ENCODE peak calls at places on chromosomes 5 and 9, in six cellular contexts. One of them, this sample, is unnamed.

GRCh38 chr5:145160679-145161078 is 674.5 kb downstream of the PRELID2 start:
- DNase-seq in breast epithelium: no peak
- DNase-seq in HCT116: no peak
- DNase-seq in H54: no peak
- DNase-seq in heart left ventricle: no peak
- DNase-seq in IMR-90: no peak
- DNase-seq in this sample: no peak

GRCh38 chr9:82599550-82599949 is 463.4 kb downstream of the RASEF start:
- DNase-seq in heart left ventricle: no peak
- DNase-seq in breast epithelium: no peak
- DNase-seq in H54: no peak
- DNase-seq in IMR-90: no peak
- DNase-seq in HCT116: no peak
- DNase-seq in this sample: no peak

GRCh38 chr5:110899566-110900412 is 161.0 kb downstream of the SLC25A46 start:
- DNase-seq in breast epithelium: no peak
- DNase-seq in HCT116: no peak
- DNase-seq in H54: no peak
- DNase-seq in IMR-90: peak; percentile 72
- DNase-seq in heart left ventricle: no peak
- DNase-seq in this sample: no peak

GRCh38 chr5:150510460-150511263 is 2.7 kb downstream of the NDST1 start:
- DNase-seq in breast epithelium: no peak
- DNase-seq in H54: no peak
- DNase-seq in heart left ventricle: no peak
- DNase-seq in HCT116: no peak
- DNase-seq in IMR-90: no peak
- DNase-seq in this sample: no peak

GRCh38 chr5:76544268-76544926 is 78.8 kb downstream of the F2RL2 start:
- DNase-seq in heart left ventricle: no peak
- DNase-seq in HCT116: peak; percentile 31
- DNase-seq in H54: no peak
- DNase-seq in breast epithelium: no peak
- DNase-seq in IMR-90: peak; percentile 13
- DNase-seq in this sample: no peak

GRCh38 chr9:129178983-129179382 is 922 bp upstream of the IER5L start:
- DNase-seq in IMR-90: no peak
- DNase-seq in H54: no peak
- DNase-seq in HCT116: no peak
- DNase-seq in heart left ventricle: no peak
- DNase-seq in breast epithelium: no peak
- DNase-seq in this sample: no peak

GRCh38 chr9:101995231-101995630 is 256.8 kb upstream of the GRIN3A start:
- DNase-seq in heart left ventricle: no peak
- DNase-seq in H54: peak; percentile 14
- DNase-seq in breast epithelium: no peak
- DNase-seq in HCT116: no peak
- DNase-seq in IMR-90: no peak
- DNase-seq in this sample: no peak

GRCh38 chr9:129195606-129196005 is 17.5 kb upstream of the IER5L start:
- DNase-seq in HCT116: no peak
- DNase-seq in IMR-90: no peak
- DNase-seq in heart left ventricle: no peak
- DNase-seq in breast epithelium: no peak
- DNase-seq in H54: no peak
- DNase-seq in this sample: no peak

GRCh38 chr9:114155967-114156294 is 594 bp downstream of the COL27A1 start:
- DNase-seq in H54: no peak
- DNase-seq in IMR-90: no peak
- DNase-seq in breast epithelium: no peak
- DNase-seq in heart left ventricle: no peak
- DNase-seq in HCT116: no peak
- DNase-seq in this sample: no peak

GRCh38 chr5:113022661-113023060 is 46.1 kb downstream of the DCP2 start:
- DNase-seq in breast epithelium: no peak
- DNase-seq in H54: no peak
- DNase-seq in HCT116: no peak
- DNase-seq in heart left ventricle: no peak
- DNase-seq in IMR-90: peak; percentile 37
- DNase-seq in this sample: no peak

GRCh38 chr9:117783828-117784227 is 79.6 kb downstream of the TLR4 start:
- DNase-seq in breast epithelium: no peak
- DNase-seq in H54: no peak
- DNase-seq in HCT116: no peak
- DNase-seq in heart left ventricle: no peak
- DNase-seq in IMR-90: no peak
- DNase-seq in this sample: no peak

GRCh38 chr5:55003432-55004065 is 18.2 kb upstream of the ESM1 start:
- DNase-seq in heart left ventricle: no peak
- DNase-seq in HCT116: no peak
- DNase-seq in IMR-90: no peak
- DNase-seq in breast epithelium: no peak
- DNase-seq in H54: no peak
- DNase-seq in this sample: no peak

GRCh38 chr5:38321978-38322377 is 63.6 kb downstream of the EGFLAM start:
- DNase-seq in H54: no peak
- DNase-seq in IMR-90: no peak
- DNase-seq in heart left ventricle: no peak
- DNase-seq in breast epithelium: no peak
- DNase-seq in HCT116: no peak
- DNase-seq in this sample: no peak

GRCh38 chr5:44332360-44332971 is 56.8 kb downstream of the FGF10 start:
- DNase-seq in IMR-90: peak; percentile 52
- DNase-seq in HCT116: peak; percentile 39
- DNase-seq in H54: no peak
- DNase-seq in heart left ventricle: no peak
- DNase-seq in breast epithelium: no peak
- DNase-seq in this sample: no peak

GRCh38 chr5:180238631-180239030 is 29.6 kb upstream of the RASGEF1C start:
- DNase-seq in heart left ventricle: no peak
- DNase-seq in HCT116: no peak
- DNase-seq in breast epithelium: no peak
- DNase-seq in H54: no peak
- DNase-seq in IMR-90: no peak
- DNase-seq in this sample: no peak

GRCh38 chr9:117587263-117587662 is 116.9 kb upstream of the TLR4 start:
- DNase-seq in breast epithelium: no peak
- DNase-seq in HCT116: no peak
- DNase-seq in heart left ventricle: no peak
- DNase-seq in H54: no peak
- DNase-seq in IMR-90: no peak
- DNase-seq in this sample: no peak

GRCh38 chr9:5493597-5494511 is 16.5 kb upstream of the PDCD1LG2 start:
- DNase-seq in HCT116: no peak
- DNase-seq in breast epithelium: no peak
- DNase-seq in IMR-90: peak; percentile 92
- DNase-seq in heart left ventricle: no peak
- DNase-seq in H54: peak; percentile 46
- DNase-seq in this sample: peak; percentile 45

GRCh38 chr5:103867857-103868598 is 305.4 kb upstream of the NUDT12 start:
- DNase-seq in breast epithelium: no peak
- DNase-seq in HCT116: no peak
- DNase-seq in H54: no peak
- DNase-seq in heart left ventricle: no peak
- DNase-seq in IMR-90: no peak
- DNase-seq in this sample: no peak

GRCh38 chr5:124056326-124057160 is 544.6 kb downstream of the CSNK1G3 start:
- DNase-seq in H54: no peak
- DNase-seq in IMR-90: no peak
- DNase-seq in breast epithelium: no peak
- DNase-seq in HCT116: no peak
- DNase-seq in heart left ventricle: no peak
- DNase-seq in this sample: no peak

GRCh38 chr9:134800791-134801339 is 79.7 kb upstream of the FCN2 start:
- DNase-seq in heart left ventricle: peak; percentile 50
- DNase-seq in HCT116: no peak
- DNase-seq in IMR-90: no peak
- DNase-seq in H54: no peak
- DNase-seq in breast epithelium: no peak
- DNase-seq in this sample: peak; percentile 43

GRCh38 chr5:32325067-32325466 is 12.3 kb upstream of the MTMR12 start:
- DNase-seq in H54: no peak
- DNase-seq in HCT116: no peak
- DNase-seq in heart left ventricle: no peak
- DNase-seq in IMR-90: peak; percentile 38
- DNase-seq in breast epithelium: no peak
- DNase-seq in this sample: no peak

GRCh38 chr9:69675563-69675962 is 3.4 kb upstream of the APBA1 start:
- DNase-seq in H54: no peak
- DNase-seq in HCT116: no peak
- DNase-seq in breast epithelium: no peak
- DNase-seq in heart left ventricle: no peak
- DNase-seq in IMR-90: no peak
- DNase-seq in this sample: no peak

DNA sequence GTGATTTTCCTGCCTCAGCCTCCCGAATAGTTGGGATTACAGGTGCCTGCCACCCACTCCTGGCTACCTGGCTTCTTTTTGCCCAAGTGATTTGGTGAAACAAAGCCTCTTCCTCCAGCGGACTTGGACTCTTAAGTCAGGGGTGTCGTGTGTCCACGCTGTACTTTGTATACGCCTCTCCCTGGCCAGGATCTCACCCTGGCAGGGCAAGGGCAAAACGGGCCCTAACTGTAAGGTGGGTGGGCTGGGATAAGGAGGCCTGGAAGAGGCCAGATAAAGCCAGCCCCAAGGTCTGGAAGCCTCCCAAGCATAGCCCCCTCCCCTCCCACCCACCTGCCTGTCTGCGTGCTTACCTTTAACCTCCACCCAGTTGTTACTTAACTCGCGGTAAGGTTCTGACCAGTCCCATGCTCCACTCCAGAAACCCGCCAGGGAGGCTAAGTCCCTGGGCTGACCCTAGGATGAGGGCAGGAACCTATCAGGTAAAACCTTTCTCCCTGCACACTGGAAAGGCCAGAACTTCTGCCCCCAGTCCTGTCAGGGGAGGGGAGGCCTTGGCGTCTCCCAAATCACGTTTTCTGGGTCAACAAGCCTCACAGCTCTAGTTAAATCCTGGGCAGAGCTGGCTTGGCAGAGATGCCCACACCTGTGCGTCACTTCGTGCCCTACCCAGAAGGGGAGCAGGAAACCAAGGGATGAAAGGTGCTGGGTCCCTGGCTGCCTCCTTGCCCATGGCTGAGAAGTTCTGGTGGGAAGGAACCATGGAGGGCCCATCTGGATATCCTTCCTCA is 8.4 kb downstream of the CDK9 start:
- DNase-seq in breast epithelium: no peak
- DNase-seq in heart left ventricle: no peak
- DNase-seq in HCT116: no peak
- DNase-seq in IMR-90: no peak
- DNase-seq in H54: no peak
- DNase-seq in this sample: no peak
- TF ChIP-seq POLR2A in breast epithelium: no peak
- TF ChIP-seq POLR2A in heart left ventricle: no peak
- TF ChIP-seq POLR2A in HCT116: no peak
- TF ChIP-seq POLR2A in IMR-90: no peak
- TF ChIP-seq POLR2A in H54: no peak
- TF ChIP-seq POLR2A in this sample: no peak

GRCh38 chr5:139197710-139198669 is at the start of gene SIL1:
- DNase-seq in HCT116: peak; percentile 82
- DNase-seq in IMR-90: peak; percentile 93
- DNase-seq in breast epithelium: peak; percentile 95
- DNase-seq in H54: peak; percentile 97
- DNase-seq in heart left ventricle: peak; percentile 97
- DNase-seq in this sample: peak; percentile 97
- TF ChIP-seq POLR2A in HCT116: peak; percentile 83
- TF ChIP-seq POLR2A in IMR-90: peak; percentile 97
- TF ChIP-seq POLR2A in breast epithelium: peak; percentile 87
- TF ChIP-seq POLR2A in H54: peak; percentile 89
- TF ChIP-seq POLR2A in heart left ventricle: peak; percentile 95
- TF ChIP-seq POLR2A in this sample: peak; percentile 99

GRCh38 chr5:6713274-6714181 is at the start of gene TENT4A:
- DNase-seq in breast epithelium: no peak
- DNase-seq in H54: no peak
- DNase-seq in heart left ventricle: peak; percentile 46
- DNase-seq in IMR-90: no peak
- DNase-seq in HCT116: no peak
- DNase-seq in this sample: no peak

GRCh38 chr5:6711409-6712135 is 1.7 kb upstream of the TENT4A start:
- DNase-seq in HCT116: no peak
- DNase-seq in IMR-90: no peak
- DNase-seq in heart left ventricle: no peak
- DNase-seq in H54: no peak
- DNase-seq in breast epithelium: no peak
- DNase-seq in this sample: no peak

GRCh38 chr5:6712582-6713273 is 504 bp upstream of the TENT4A start:
- DNase-seq in IMR-90: peak; percentile 94
- DNase-seq in H54: peak; percentile 99
- DNase-seq in breast epithelium: peak; percentile 95
- DNase-seq in HCT116: peak; percentile 89
- DNase-seq in heart left ventricle: peak; percentile 97
- DNase-seq in this sample: peak; percentile 96

GRCh38 chr5:6710551-6711318 is 2.5 kb upstream of the TENT4A start:
- DNase-seq in IMR-90: no peak
- DNase-seq in HCT116: no peak
- DNase-seq in heart left ventricle: no peak
- DNase-seq in H54: no peak
- DNase-seq in breast epithelium: no peak
- DNase-seq in this sample: no peak

GRCh38 chr5:6712136-6712581 is 1.1 kb upstream of the TENT4A start:
- DNase-seq in H54: peak; percentile 64
- DNase-seq in breast epithelium: no peak
- DNase-seq in IMR-90: peak; percentile 73
- DNase-seq in heart left ventricle: peak; percentile 42
- DNase-seq in HCT116: no peak
- DNase-seq in this sample: peak; percentile 62
- TF ChIP-seq POLR2A in H54: no peak
- TF ChIP-seq POLR2A in breast epithelium: no peak
- TF ChIP-seq POLR2A in IMR-90: no peak
- TF ChIP-seq POLR2A in heart left ventricle: no peak
- TF ChIP-seq POLR2A in HCT116: no peak
- TF ChIP-seq POLR2A in this sample: no peak

DNA sequence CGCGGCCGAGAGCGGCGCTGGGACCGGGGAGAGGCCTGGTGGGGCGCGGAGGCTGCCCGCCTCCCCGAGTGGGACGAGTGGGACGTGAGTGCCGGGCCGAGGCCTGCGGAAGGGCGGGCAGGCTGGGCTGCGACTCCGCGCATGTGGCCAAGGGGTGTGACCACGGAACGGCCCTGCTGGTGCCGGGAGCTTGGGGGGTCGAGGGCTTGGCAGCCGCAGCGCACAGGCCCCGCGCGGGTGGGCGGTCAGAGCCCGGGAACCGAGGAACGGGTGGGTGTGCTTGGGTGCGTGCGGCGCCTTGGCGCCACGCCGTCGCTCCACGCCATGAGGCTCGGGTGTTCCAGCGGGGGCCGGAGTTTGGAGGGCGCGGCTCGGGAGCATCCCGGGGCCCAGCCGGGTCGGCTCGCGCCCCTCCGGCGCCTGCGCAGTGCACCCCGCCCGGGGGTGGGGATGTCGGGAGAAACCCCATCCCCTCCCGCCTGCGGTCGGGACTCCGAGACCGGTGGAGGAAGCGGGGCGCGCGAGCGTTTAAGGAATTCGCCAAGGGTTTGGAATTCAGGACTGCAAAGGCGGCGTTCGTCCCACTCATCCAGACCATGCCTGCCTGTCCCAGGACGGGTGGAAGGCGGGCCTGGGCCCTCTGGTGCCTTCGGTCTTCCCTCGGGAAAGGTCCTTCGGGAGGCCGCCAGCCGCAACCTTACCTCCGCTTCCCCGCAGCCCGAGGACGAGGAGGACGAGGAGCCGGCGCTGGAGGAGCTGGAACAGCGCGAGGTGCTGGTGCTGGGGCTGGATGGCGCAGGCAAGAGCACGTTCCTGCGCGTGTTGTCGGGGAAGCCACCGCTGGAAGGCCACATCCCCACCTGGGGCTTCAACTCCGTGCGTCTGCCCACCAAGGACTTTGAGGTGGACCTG is 632 bp downstream of the ARL10 start:
- DNase-seq in heart left ventricle: peak; percentile 58
- DNase-seq in breast epithelium: no peak
- DNase-seq in H54: no peak
- DNase-seq in HCT116: no peak
- DNase-seq in IMR-90: peak; percentile 55
- DNase-seq in this sample: no peak
- TF ChIP-seq POLR2A in heart left ventricle: peak; percentile 11
- TF ChIP-seq POLR2A in breast epithelium: no peak
- TF ChIP-seq POLR2A in H54: no peak
- TF ChIP-seq POLR2A in HCT116: no peak
- TF ChIP-seq POLR2A in IMR-90: no peak
- TF ChIP-seq POLR2A in this sample: no peak

This sample was measured in gastrocnemius medialis.